ENCODE peak calls at places on chromosomes 16 and 17, in nine cellular contexts. R, W, U, O, F, G, D, P and M are unnamed samples.

GRCh38 chr17:40980117-40980516 is 4.0 kb downstream of the KRT40 start:
- DNase-seq in W (no peak), U (no peak), R (no peak), D (no peak), O (no peak), P (no peak), F (no peak), G (no peak), M (no peak)

GRCh38 chr17:41315814-41316430 is 412 bp upstream of the KRTAP17-1 start:
- DNase-seq in F (peak; percentile 33), R (no peak), P (no peak), U (no peak), G (no peak), D (no peak), O (no peak), W (no peak), M (no peak)

GRCh38 chr16:180921-181667 is 835 bp downstream of the HBQ1 start:
- DNase-seq in O (peak; percentile 59), R (peak; percentile 67), P (peak; percentile 64), U (peak; percentile 63), W (no peak), F (peak; percentile 71), D (peak; percentile 85), G (peak; percentile 90), M (peak; percentile 82)

GRCh38 chr17:43966276-43966675 is 12.5 kb upstream of the PYY start:
- DNase-seq in R (no peak), W (no peak), G (no peak), D (no peak), P (no peak), O (no peak), F (no peak), U (peak; percentile 42), M (no peak)

GRCh38 chr17:9356488-9356911 is 219.1 kb downstream of the STX8 start:
- DNase-seq in P (no peak), U (no peak), D (no peak), O (no peak), R (no peak), G (peak; percentile 87), W (no peak), F (no peak), M (no peak)

GRCh38 chr17:57636274-57636673 is 108.8 kb downstream of the CCDC182 start:
- DNase-seq in U (no peak), O (no peak), W (no peak), G (peak; percentile 75), R (no peak), F (no peak), P (no peak), D (no peak), M (no peak)

GRCh38 chr17:77889866-77890760 is 68.4 kb upstream of the TNRC6C start:
- DNase-seq in R (no peak), W (no peak), U (no peak), P (no peak), F (no peak), G (no peak), D (no peak), O (no peak), M (no peak)

GRCh38 chr17:3804503-3804931 is 3.5 kb upstream of the ITGAE start:
- DNase-seq in O (peak; percentile 79), F (no peak), P (no peak), U (no peak), R (peak; percentile 65), D (no peak), W (no peak), G (no peak), M (no peak)

GRCh38 chr16:5918553-5919127 is 821.0 kb upstream of the EEF2KMT start:
- DNase-seq in F (no peak), U (peak; percentile 24), G (peak; percentile 6), W (no peak), P (no peak), D (no peak), R (no peak), O (peak; percentile 8), M (peak; percentile 33)

GRCh38 chr16:6643083-6643686 is 689.5 kb upstream of the RBFOX1 start:
- DNase-seq in W (no peak), P (peak; percentile 11), O (peak; percentile 63), R (peak; percentile 69), F (peak; percentile 3), G (peak; percentile 58), U (peak; percentile 63), D (peak; percentile 38), M (peak; percentile 49)

GRCh38 chr16:813204-813915 is 12.8 kb upstream of the GNG13 start:
- DNase-seq in U (peak; percentile 70), W (no peak), F (no peak), P (peak; percentile 64), R (peak; percentile 24), G (peak; percentile 54), O (no peak), D (peak; percentile 61), M (peak; percentile 37)

GRCh38 chr16:86319871-86320270 is 190.5 kb upstream of the FOXF1 start:
- DNase-seq in O (no peak), D (no peak), P (no peak), U (no peak), G (no peak), R (no peak), W (no peak), F (no peak), M (no peak)

GRCh38 chr16:68116256-68116853 is 31.2 kb downstream of the NFATC3 start:
- DNase-seq in R (peak; percentile 65), P (no peak), D (no peak), G (no peak), O (peak; percentile 73), W (no peak), U (peak; percentile 58), F (no peak), M (no peak)

GRCh38 chr17:67624886-67625656 is 92.7 kb upstream of the NOL11 start:
- DNase-seq in O (no peak), U (no peak), F (peak; percentile 37), P (no peak), D (no peak), R (no peak), G (peak; percentile 19), W (no peak), M (no peak)

GRCh38 chr17:21677126-21677910 is 15.0 kb upstream of the KCNJ18 start:
- DNase-seq in U (no peak), P (no peak), G (no peak), O (no peak), W (no peak), F (no peak), R (no peak), D (no peak), M (no peak)

GRCh38 chr16:70390774-70391173 is 44.1 kb downstream of the DDX19A start:
- DNase-seq in W (no peak), O (no peak), U (no peak), F (no peak), D (no peak), P (no peak), G (no peak), R (no peak), M (peak; percentile 36)

GRCh38 chr17:78484300-78485159 is 92.7 kb downstream of the DNAH17 start:
- DNase-seq in W (no peak), G (no peak), P (peak; percentile 23), U (no peak), R (no peak), F (no peak), D (peak; percentile 54), O (peak; percentile 41), M (peak; percentile 51)

GRCh38 chr17:49873466-49873865 is 25.6 kb upstream of the TAC4 start:
- DNase-seq in G (no peak), W (no peak), U (no peak), P (no peak), F (no peak), O (no peak), D (no peak), R (no peak), M (no peak)

GRCh38 chr17:9409026-9409425 is 166.6 kb downstream of the STX8 start:
- DNase-seq in P (no peak), O (no peak), U (no peak), R (no peak), G (peak; percentile 14), W (no peak), D (no peak), F (no peak), M (no peak)

GRCh38 chr16:88703486-88704309 is 2.5 kb downstream of the RNF166 start:
- DNase-seq in W (no peak), P (no peak), D (peak; percentile 84), R (no peak), O (peak; percentile 50), F (no peak), U (no peak), G (no peak), M (peak; percentile 62)

GRCh38 chr16:23074423-23074822 is 74.8 kb downstream of the USP31 start:
- DNase-seq in P (no peak), D (no peak), F (no peak), O (no peak), G (no peak), U (no peak), W (no peak), R (no peak), M (no peak)

GRCh38 chr17:47808036-47808829 is 13.4 kb downstream of the OSBPL7 start:
- DNase-seq in W (no peak), R (no peak), O (no peak), D (no peak), U (no peak), P (no peak), G (no peak), F (no peak), M (no peak)

GRCh38 chr16:61831351-61831933 is 204.8 kb downstream of the CDH8 start:
- DNase-seq in P (no peak), D (no peak), O (no peak), F (no peak), W (no peak), G (no peak), R (peak; percentile 26), U (no peak), M (no peak)

GRCh38 chr17:38702900-38703741 is 2.0 kb upstream of the MLLT6 start:
- DNase-seq in P (no peak), W (no peak), G (peak; percentile 35), O (no peak), R (no peak), D (peak; percentile 19), F (no peak), U (no peak), M (peak; percentile 59)

GRCh38 chr16:47503936-47504335 is 42.8 kb downstream of the PHKB start:
- DNase-seq in U (no peak), W (peak; percentile 4), O (peak; percentile 72), P (no peak), F (no peak), R (no peak), D (no peak), G (no peak), M (no peak)

GRCh38 chr16:57172891-57173290 is 12.9 kb downstream of the PSME3IP1 start:
- DNase-seq in F (no peak), R (no peak), O (no peak), P (no peak), D (no peak), U (no peak), W (no peak), G (no peak), M (no peak)

GRCh38 chr16:10847166-10847565 is 28.6 kb upstream of the TVP23A start:
- DNase-seq in O (no peak), G (no peak), F (no peak), P (no peak), U (no peak), R (no peak), D (no peak), W (no peak), M (no peak)

GRCh38 chr16:27229891-27230470 is 26.7 kb downstream of the KDM8 start:
- DNase-seq in F (no peak), W (no peak), U (no peak), O (no peak), P (no peak), R (no peak), G (no peak), D (no peak), M (no peak)

GRCh38 chr17:56973520-56973919 is 4.4 kb upstream of the SCPEP1 start:
- DNase-seq in D (no peak), P (no peak), F (no peak), O (no peak), G (peak; percentile 29), R (no peak), U (no peak), W (peak; percentile 37), M (no peak)

GRCh38 chr16:67421030-67421429 is 4.8 kb upstream of the ZDHHC1 start:
- DNase-seq in W (no peak), U (no peak), D (no peak), F (no peak), P (no peak), G (no peak), R (no peak), O (no peak), M (no peak)

GRCh38 chr17:7177954-7178477 is 1.2 kb downstream of the ASGR1 start:
- DNase-seq in F (no peak), P (no peak), O (peak; percentile 21), U (no peak), G (peak; percentile 31), R (peak; percentile 31), D (no peak), W (no peak), M (no peak)